ENCODE peak calls at places on chromosomes 13 and 19, in nine cellular contexts. K, H, N, P, T, I, Y, V and F are unnamed samples.

GRCh38 chr13:54758795-54759194 is 1730.2 kb downstream of the OLFM4 start:
- DNase-seq in K (no peak), N (no peak), I (no peak), V (no peak), H (no peak), Y (no peak), T (no peak), P (no peak), F (no peak)

GRCh38 chr13:28631792-28632191 is 27.1 kb upstream of the POMP start:
- DNase-seq in N (no peak), P (no peak), H (no peak), I (no peak), K (peak), V (no peak), Y (no peak), T (no peak), F (no peak)

GRCh38 chr19:24159707-24160106 is 72.7 kb downstream of the ZNF254 start:
- DNase-seq in N (no peak), Y (peak), K (no peak), I (no peak), V (no peak), T (no peak), P (peak), H (no peak), F (no peak)

GRCh38 chr19:44542671-44543070 is 13.2 kb upstream of the CEACAM20 start:
- DNase-seq in I (no peak), N (no peak), P (no peak), Y (no peak), T (no peak), K (no peak), H (no peak), V (no peak), F (no peak)

GRCh38 chr19:50036905-50037304 is 11.1 kb downstream of the ZNF473 start:
- DNase-seq in Y (no peak), N (no peak), I (no peak), K (no peak), T (no peak), P (no peak), V (no peak), H (no peak), F (no peak)

GRCh38 chr19:9431475-9431874 is 3.9 kb downstream of the ZNF266 start:
- DNase-seq in P (peak), V (peak), I (no peak), H (peak), K (no peak), Y (no peak), T (no peak), N (no peak), F (no peak)

GRCh38 chr13:62293081-62293480 is 877.4 kb upstream of the PCDH20 start:
- DNase-seq in Y (no peak), P (no peak), V (no peak), I (no peak), H (no peak), K (no peak), N (no peak), T (no peak), F (no peak)

GRCh38 chr13:112057434-112057735 is 9.6 kb upstream of the SOX1 start:
- DNase-seq in T (no peak), V (no peak), I (no peak), N (no peak), H (no peak), K (no peak), P (no peak), Y (no peak), F (no peak)

GRCh38 chr13:57858376-57858775 is 226.8 kb downstream of the PCDH17 start:
- DNase-seq in K (no peak), N (no peak), T (no peak), P (no peak), I (no peak), V (no peak), H (no peak), Y (no peak), F (no peak)

GRCh38 chr13:97276862-97277269 is 54.7 kb downstream of the MBNL2 start:
- DNase-seq in P (no peak), I (no peak), Y (no peak), N (no peak), H (no peak), T (no peak), V (no peak), K (no peak), F (no peak)

GRCh38 chr13:74090397-74090796 is 43.8 kb downstream of the KLF12 start:
- DNase-seq in V (no peak), H (no peak), I (no peak), P (no peak), K (no peak), Y (no peak), N (no peak), T (no peak), F (no peak)

GRCh38 chr13:109610517-109610916 is 175.9 kb downstream of the IRS2 start:
- DNase-seq in N (no peak), K (no peak), P (peak), I (no peak), V (no peak), T (peak), H (no peak), Y (peak), F (peak)

GRCh38 chr19:16782719-16783118 is 46.5 kb upstream of the SIN3B start:
- DNase-seq in P (no peak), T (no peak), K (no peak), H (no peak), V (no peak), N (no peak), I (no peak), Y (no peak), F (no peak)

GRCh38 chr19:12034196-12034595 is 1.3 kb downstream of the ZNF433 start:
- DNase-seq in Y (no peak), H (no peak), T (no peak), I (no peak), N (no peak), V (no peak), P (no peak), K (no peak), F (no peak)

GRCh38 chr19:2332341-2333026 is 4.0 kb downstream of the SPPL2B start:
- DNase-seq in P (no peak), Y (no peak), N (no peak), H (no peak), T (no peak), K (peak), V (no peak), I (no peak), F (peak)

GRCh38 chr19:12272980-12273901 is 21.4 kb downstream of the ZNF44 start:
- DNase-seq in V (no peak), P (no peak), Y (no peak), N (no peak), T (no peak), I (no peak), H (no peak), K (no peak), F (no peak)

GRCh38 chr19:19533826-19534225 is 4.2 kb upstream of the CILP2 start:
- DNase-seq in K (no peak), T (no peak), I (no peak), V (no peak), N (no peak), P (no peak), H (no peak), Y (no peak), F (no peak)

GRCh38 chr19:29583196-29584006 is 22.7 kb upstream of the POP4 start:
- DNase-seq in I (no peak), H (no peak), K (peak), V (no peak), P (no peak), N (no peak), Y (no peak), T (no peak), F (no peak)

GRCh38 chr19:2494447-2495129 is 18.7 kb downstream of the GADD45B start:
- DNase-seq in Y (peak), K (peak), P (no peak), V (no peak), N (no peak), H (peak), T (no peak), I (no peak), F (peak)

GRCh38 chr13:48806522-48806921 is 152.8 kb downstream of the CYSLTR2 start:
- DNase-seq in N (no peak), T (no peak), P (no peak), K (no peak), H (no peak), Y (no peak), V (no peak), I (no peak), F (no peak)

GRCh38 chr19:46369817-46370216 is 22.9 kb downstream of the PPP5C start:
- DNase-seq in I (no peak), K (no peak), N (no peak), Y (no peak), P (no peak), V (no peak), T (no peak), H (no peak), F (no peak)

GRCh38 chr19:53037101-53038097 is 7.1 kb upstream of the ERVV-2 start:
- DNase-seq in T (peak), Y (peak), I (no peak), N (no peak), H (peak), P (no peak), K (peak), V (peak), F (no peak)

GRCh38 chr13:27054760-27055159 is 116.9 kb downstream of the USP12 start:
- DNase-seq in V (no peak), K (no peak), T (no peak), H (no peak), P (no peak), N (no peak), Y (no peak), I (no peak), F (no peak)

GRCh38 chr19:19711934-19712828 is 20.7 kb downstream of the ZNF14 start:
- DNase-seq in N (no peak), Y (no peak), V (no peak), P (no peak), T (no peak), H (no peak), K (no peak), I (no peak), F (no peak)

GRCh38 chr19:50449236-50449899 is 16.7 kb downstream of the MYBPC2 start:
- DNase-seq in H (no peak), N (no peak), V (no peak), I (no peak), Y (no peak), K (no peak), P (no peak), T (no peak), F (no peak)

GRCh38 chr13:31629085-31629785 is 110.1 kb upstream of the RXFP2 start:
- DNase-seq in P (no peak), V (no peak), I (no peak), H (peak), N (no peak), K (peak), Y (no peak), T (no peak), F (no peak)

GRCh38 chr19:56120371-56121179 is 520 bp downstream of the ZNF787 start:
- DNase-seq in N (peak), H (peak), P (no peak), T (peak), I (no peak), K (peak), Y (peak), V (peak), F (no peak)

GRCh38 chr19:51070334-51070886 is 5.5 kb upstream of the KLK13 start:
- DNase-seq in N (no peak), Y (no peak), P (no peak), H (no peak), K (no peak), V (no peak), I (no peak), T (no peak), F (no peak)

GRCh38 chr13:95784161-95784880 is 107.4 kb downstream of the DNAJC3 start:
- DNase-seq in P (no peak), I (peak), T (no peak), H (peak), Y (no peak), N (no peak), V (no peak), K (peak), F (no peak)

GRCh38 chr19:10713317-10713716 is 4.6 kb upstream of the DNM2 start:
- DNase-seq in N (no peak), H (no peak), P (no peak), Y (no peak), I (no peak), K (no peak), T (no peak), V (no peak), F (no peak)

GRCh38 chr13:37869756-37870488 is at the start of gene TRPC4:
- DNase-seq in Y (peak), N (no peak), V (peak), H (peak), I (no peak), K (peak), T (peak), P (peak), F (no peak)

GRCh38 chr19:34588846-34589245 is 88.1 kb downstream of the SCGB2B2 start:
- DNase-seq in V (no peak), I (no peak), T (no peak), Y (no peak), P (no peak), H (no peak), N (no peak), K (no peak), F (no peak)

GRCh38 chr19:43639507-43640423 is at the start of gene CADM4:
- DNase-seq in V (no peak), Y (peak), I (no peak), K (no peak), T (no peak), N (peak), H (no peak), P (no peak), F (peak)

GRCh38 chr19:10114651-10115391 is 3.3 kb downstream of the P2RY11 start:
- DNase-seq in V (no peak), K (no peak), T (no peak), H (no peak), I (no peak), N (peak), Y (no peak), P (no peak), F (no peak)

GRCh38 chr13:98853791-98854191 is 101.3 kb upstream of the SLC15A1 start:
- DNase-seq in N (no peak), K (peak), I (peak), H (peak), V (no peak), P (no peak), Y (no peak), T (no peak), F (no peak)

GRCh38 chr19:47719047-47719885 is 6.0 kb downstream of the EHD2 start:
- DNase-seq in Y (peak), K (peak), H (peak), P (no peak), T (peak), V (no peak), N (no peak), I (peak), F (peak)